ENCODE peak calls at places on chromosomes 2 and 18, in four cellular contexts. H is H1, U is K562, N is GM12878. W is an unnamed sample.

GRCh38 chr2:156918410-156918809 is 339.1 kb upstream of the GALNT5 start:
- DNase-seq in H (no peak), U (no peak), N (no peak), W (no peak)

GRCh38 chr2:38750793-38751042 is 443 bp downstream of the SRSF7 start:
- DNase-seq in H (no peak), U (no peak), N (no peak), W (peak; percentile 59)

GRCh38 chr18:24270937-24271380 is 126.7 kb downstream of the OSBPL1A start:
- DNase-seq in H (no peak), U (no peak), N (no peak), W (no peak)

GRCh38 chr2:98896944-98897343 is 39.1 kb downstream of the CRACDL start:
- DNase-seq in H (peak; percentile 1), U (no peak), N (no peak), W (no peak)

GRCh38 chr2:85978883-85979780 is 90.3 kb upstream of the ST3GAL5 start:
- DNase-seq in H (no peak), U (no peak), N (no peak), W (no peak)

GRCh38 chr2:190657474-190658252 is 8.8 kb downstream of the NAB1 start:
- DNase-seq in H (no peak), U (no peak), N (no peak), W (no peak)

GRCh38 chr2:232419245-232420072 is 12.8 kb downstream of the ALPG start:
- DNase-seq in H (peak; percentile 72), U (no peak), N (no peak), W (no peak)

GRCh38 chr2:199329466-199329865 is 128.3 kb downstream of the SATB2 start:
- DNase-seq in H (no peak), U (no peak), N (no peak), W (no peak)

GRCh38 chr2:212863185-212863588 is 288.2 kb downstream of the IKZF2 start:
- DNase-seq in H (peak; percentile 56), U (peak; percentile 10), N (peak; percentile 30), W (no peak)

GRCh38 chr2:8534729-8535397 is 147.0 kb upstream of the ID2 start:
- DNase-seq in H (no peak), U (peak; percentile 37), N (no peak), W (no peak)

GRCh38 chr2:197925204-197925603 is 120.8 kb downstream of the PLCL1 start:
- DNase-seq in H (no peak), U (no peak), N (no peak), W (no peak)

GRCh38 chr2:47771211-47771610 is 11.7 kb upstream of the MSH6 start:
- DNase-seq in H (no peak), U (peak; percentile 24), N (no peak), W (no peak)

GRCh38 chr2:104774631-104775030 is 79.3 kb upstream of the POU3F3 start:
- DNase-seq in H (no peak), U (no peak), N (no peak), W (no peak)

GRCh38 chr18:79402977-79403722 is 7.4 kb downstream of the NFATC1 start:
- DNase-seq in H (no peak), U (no peak), N (no peak), W (no peak)

GRCh38 chr2:16359961-16360360 is 305.7 kb downstream of the CYRIA start:
- DNase-seq in H (no peak), U (no peak), N (no peak), W (no peak)

GRCh38 chr2:231514951-231515297 is 15.3 kb downstream of the NMUR1 start:
- DNase-seq in H (no peak), U (no peak), N (no peak), W (no peak)

GRCh38 chr2:235300368-235301201 is 193.3 kb upstream of the AGAP1 start:
- DNase-seq in H (no peak), U (no peak), N (no peak), W (no peak)

GRCh38 chr2:16392647-16393482 is 272.8 kb downstream of the CYRIA start:
- DNase-seq in H (no peak), U (no peak), N (no peak), W (no peak)

GRCh38 chr2:65351234-65351947 is 81.0 kb downstream of the SPRED2 start:
- DNase-seq in H (no peak), U (peak; percentile 68), N (no peak), W (no peak)

GRCh38 chr2:128180031-128180430 is 89.0 kb downstream of the UGGT1 start:
- DNase-seq in H (no peak), U (no peak), N (no peak), W (no peak)

GRCh38 chr18:36411745-36412168 is 114.2 kb downstream of the FHOD3 start:
- DNase-seq in H (peak; percentile 70), U (peak; percentile 49), N (no peak), W (no peak)

GRCh38 chr2:216525972-216526371 is 27.3 kb downstream of the RPL37A start:
- DNase-seq in H (no peak), U (no peak), N (no peak), W (no peak)

GRCh38 chr2:60483400-60483799 is 70.1 kb downstream of the BCL11A start:
- DNase-seq in H (no peak), U (no peak), N (no peak), W (no peak)

GRCh38 chr2:6896930-6897759 is 19.6 kb downstream of the RSAD2 start:
- DNase-seq in H (no peak), U (peak; percentile 39), N (no peak), W (no peak)

GRCh38 chr2:70541481-70542020 is 12.1 kb downstream of the TGFA start:
- DNase-seq in H (no peak), U (no peak), N (no peak), W (no peak)

GRCh38 chr2:156333274-156333950 is 891 bp upstream of the NR4A2 start:
- DNase-seq in H (no peak), U (peak; percentile 60), N (no peak), W (no peak)

GRCh38 chr2:26597197-26597596 is 44.0 kb downstream of the CIB4 start:
- DNase-seq in H (no peak), U (no peak), N (no peak), W (no peak)

GRCh38 chr18:2706903-2707302 is 51.4 kb downstream of the SMCHD1 start:
- DNase-seq in H (no peak), U (no peak), N (no peak), W (no peak)

GRCh38 chr2:30653847-30654246 is 153.4 kb downstream of the CAPN13 start:
- DNase-seq in H (peak; percentile 26), U (no peak), N (no peak), W (no peak)

GRCh38 chr2:23377772-23378171 is 7.2 kb upstream of the KLHL29 start:
- DNase-seq in H (no peak), U (no peak), N (no peak), W (no peak)

GRCh38 chr2:62379576-62379975 is 126.4 kb downstream of the TMEM17 start:
- DNase-seq in H (no peak), U (no peak), N (no peak), W (no peak)

GRCh38 chr2:45291283-45291682 is 282.0 kb upstream of the SIX2 start:
- DNase-seq in H (no peak), U (no peak), N (no peak), W (no peak)

GRCh38 chr18:11118051-11118450 is 31.3 kb downstream of the PIEZO2 start:
- DNase-seq in H (no peak), U (no peak), N (no peak), W (no peak)

GRCh38 chr18:36337679-36338419 is 40.3 kb downstream of the FHOD3 start:
- DNase-seq in H (no peak), U (no peak), N (no peak), W (no peak)

GRCh38 chr2:127515383-127515915 is 10.8 kb downstream of the IWS1 start:
- DNase-seq in H (no peak), U (no peak), N (no peak), W (no peak)

GRCh38 chr2:101831351-101831865 is 133.9 kb downstream of the MAP4K4 start:
- DNase-seq in H (peak; percentile 70), U (peak; percentile 43), N (no peak), W (peak; percentile 4)

GRCh38 chr2:112021781-112022231 is 33.3 kb upstream of the TMEM87B start:
- DNase-seq in H (no peak), U (peak; percentile 19), N (no peak), W (no peak)
- TF ChIP-seq TAF1 in H (no peak), U (no peak), N (no peak), W (no peak)

GRCh38 chr2:43219383-43220228 is 6.8 kb downstream of the ZFP36L2 start:
- DNase-seq in H (peak; percentile 76), U (peak; percentile 89), N (peak; percentile 80), W (peak; percentile 71)

GRCh38 chr2:43217228-43218220 is 8.9 kb downstream of the ZFP36L2 start:
- DNase-seq in H (peak; percentile 82), U (no peak), N (no peak), W (no peak)

GRCh38 chr2:43220229-43220981 is 6.0 kb downstream of the ZFP36L2 start:
- DNase-seq in H (no peak), U (no peak), N (no peak), W (no peak)

GRCh38 chr2:43218221-43218549 is 8.2 kb downstream of the ZFP36L2 start:
- DNase-seq in H (no peak), U (no peak), N (no peak), W (no peak)

GRCh38 chr2:43218550-43219382 is 7.6 kb downstream of the ZFP36L2 start:
- DNase-seq in H (no peak), U (peak; percentile 53), N (no peak), W (no peak)
- TF ChIP-seq POLR2A in H (no peak), U (no peak), N (no peak), W (no peak)

DNA sequence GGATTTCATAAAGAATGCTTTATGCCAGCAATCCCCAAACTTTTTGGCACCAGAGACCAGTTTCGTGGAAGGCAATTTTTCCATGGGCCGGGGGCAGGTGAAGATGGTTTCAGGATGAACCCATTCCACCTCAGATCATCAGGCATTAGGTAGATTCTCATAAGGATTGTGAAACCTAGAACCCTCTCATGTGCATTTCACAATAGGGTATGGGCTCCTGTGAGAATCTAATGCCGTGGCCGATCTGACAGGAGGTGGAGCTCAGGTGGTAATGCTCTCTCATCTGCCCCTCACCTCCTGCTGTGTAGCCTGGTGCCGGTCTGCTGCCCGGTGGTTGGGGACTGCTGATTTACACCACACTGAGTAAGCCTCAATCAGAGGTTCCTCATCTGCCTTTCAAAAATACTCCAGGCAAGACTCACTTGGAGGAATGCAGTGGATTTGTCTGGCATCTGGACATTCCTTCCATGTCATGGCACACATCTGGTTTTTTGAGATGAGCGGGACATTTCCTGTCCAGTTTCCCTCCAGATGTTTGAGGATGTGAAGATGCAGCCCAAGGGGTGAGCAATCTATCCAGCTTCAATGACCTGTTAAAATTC is 185.8 kb downstream of the VAPA start:
- DNase-seq in H (no peak), U (no peak), N (no peak), W (no peak)
- TF ChIP-seq TAF1 in H (no peak), U (no peak), N (no peak), W (no peak)

DNA sequence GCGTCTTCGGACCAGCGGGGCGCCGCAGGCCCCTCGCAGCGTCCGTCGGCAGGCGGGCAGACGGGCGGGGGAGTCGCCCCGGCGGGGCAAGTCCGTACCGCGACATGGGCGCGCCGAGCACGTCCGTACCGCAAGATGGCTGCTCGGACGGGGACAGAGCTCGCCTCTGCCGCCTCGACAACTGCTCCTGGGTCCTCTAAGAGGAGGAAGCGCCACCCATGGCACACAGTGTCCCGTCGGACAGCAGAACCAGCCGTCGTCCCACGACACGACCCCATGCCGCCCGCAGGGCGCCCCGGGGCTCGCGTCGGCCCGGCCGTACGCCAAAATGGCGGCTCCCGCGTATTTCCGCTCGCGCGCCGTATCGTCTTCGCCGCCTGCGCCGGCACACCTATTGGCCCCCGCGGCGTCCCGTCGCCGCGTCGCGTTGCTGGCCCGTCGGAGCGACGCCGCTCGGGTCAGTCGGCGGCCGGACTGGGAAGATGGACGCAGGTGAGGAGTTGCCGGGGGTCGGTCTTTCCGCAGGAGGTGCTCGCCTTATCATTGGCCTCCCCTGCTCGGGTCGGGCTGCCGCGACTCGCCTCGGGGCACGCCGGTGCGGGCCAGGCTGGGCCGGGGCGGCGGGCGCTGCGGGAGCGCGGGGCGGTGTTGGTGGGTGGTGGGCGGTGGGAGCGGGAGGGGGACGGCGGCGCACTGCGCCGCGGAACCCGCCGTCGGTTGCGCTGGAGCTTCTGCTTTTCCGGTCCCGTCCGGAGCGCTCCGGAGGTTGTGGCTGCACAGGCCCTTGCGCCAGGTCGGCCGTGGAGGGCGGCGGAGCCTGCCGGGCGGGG is at the start of gene ATG4B:
- DNase-seq in H (peak; percentile 90), U (peak; percentile 67), N (peak; percentile 44), W (peak; percentile 88)
- TF ChIP-seq POLR2A in H (peak; percentile 92), U (peak; percentile 57), N (peak; percentile 92), W (peak; percentile 91)

W was measured in GM12892.